ENCODE peak calls at places on chromosomes 16 and 17, in seven cellular contexts. One of them, this sample, is unnamed.

GRCh38 chr17:74386397-74386796 is 19.1 kb downstream of the GPR142 start:
- DNase-seq in mesenchymal stem cell: no peak
- DNase-seq in H9: no peak
- DNase-seq in H1: no peak
- DNase-seq in trophoblast cell: no peak
- DNase-seq in IMR-90: no peak
- DNase-seq in mesendoderm: no peak
- DNase-seq in this sample: no peak

GRCh38 chr17:2396568-2397246 is 4.2 kb downstream of the MNT start:
- DNase-seq in mesenchymal stem cell: peak
- DNase-seq in H9: peak
- DNase-seq in H1: peak
- DNase-seq in trophoblast cell: peak
- DNase-seq in IMR-90: peak
- DNase-seq in mesendoderm: peak
- DNase-seq in this sample: peak

GRCh38 chr17:57892820-57893595 is 43.2 kb upstream of the MRPS23 start:
- DNase-seq in mesenchymal stem cell: peak
- DNase-seq in H9: peak
- DNase-seq in H1: no peak
- DNase-seq in trophoblast cell: peak
- DNase-seq in IMR-90: peak
- DNase-seq in mesendoderm: peak
- DNase-seq in this sample: peak

GRCh38 chr17:81513669-81514484 is 1.3 kb upstream of the ACTG1 start:
- DNase-seq in mesenchymal stem cell: peak
- DNase-seq in H9: peak
- DNase-seq in H1: no peak
- DNase-seq in trophoblast cell: peak
- DNase-seq in IMR-90: peak
- DNase-seq in mesendoderm: peak
- DNase-seq in this sample: peak

GRCh38 chr17:42653179-42654124 is 5.6 kb upstream of the TUBG2 start:
- DNase-seq in mesenchymal stem cell: peak
- DNase-seq in H9: peak
- DNase-seq in H1: no peak
- DNase-seq in trophoblast cell: peak
- DNase-seq in IMR-90: peak
- DNase-seq in mesendoderm: peak
- DNase-seq in this sample: no peak

GRCh38 chr17:34375598-34375997 is 12.6 kb upstream of the CCL1 start:
- DNase-seq in mesenchymal stem cell: no peak
- DNase-seq in H9: peak
- DNase-seq in H1: no peak
- DNase-seq in trophoblast cell: no peak
- DNase-seq in IMR-90: no peak
- DNase-seq in mesendoderm: no peak
- DNase-seq in this sample: no peak

GRCh38 chr17:48429638-48430586 is at the start of gene SKAP1:
- DNase-seq in mesenchymal stem cell: no peak
- DNase-seq in H9: peak
- DNase-seq in H1: no peak
- DNase-seq in trophoblast cell: peak
- DNase-seq in IMR-90: no peak
- DNase-seq in mesendoderm: peak
- DNase-seq in this sample: no peak

GRCh38 chr17:76382305-76382802 is 2.1 kb upstream of the SPHK1 start:
- DNase-seq in mesenchymal stem cell: no peak
- DNase-seq in H9: peak
- DNase-seq in H1: no peak
- DNase-seq in trophoblast cell: peak
- DNase-seq in IMR-90: peak
- DNase-seq in mesendoderm: peak
- DNase-seq in this sample: peak

GRCh38 chr17:46890638-46891037 is 32.3 kb upstream of the GOSR2 start:
- DNase-seq in mesenchymal stem cell: no peak
- DNase-seq in H9: no peak
- DNase-seq in H1: no peak
- DNase-seq in trophoblast cell: no peak
- DNase-seq in IMR-90: no peak
- DNase-seq in mesendoderm: no peak
- DNase-seq in this sample: no peak

GRCh38 chr16:84810518-84811273 is 9.1 kb upstream of the CRISPLD2 start:
- DNase-seq in mesenchymal stem cell: peak
- DNase-seq in H9: no peak
- DNase-seq in H1: no peak
- DNase-seq in trophoblast cell: no peak
- DNase-seq in IMR-90: peak
- DNase-seq in mesendoderm: no peak
- DNase-seq in this sample: no peak

GRCh38 chr17:50037321-50038107 is 18.4 kb upstream of the ITGA3 start:
- DNase-seq in mesenchymal stem cell: peak
- DNase-seq in H9: no peak
- DNase-seq in H1: no peak
- DNase-seq in trophoblast cell: no peak
- DNase-seq in IMR-90: peak
- DNase-seq in mesendoderm: no peak
- DNase-seq in this sample: no peak

GRCh38 chr17:43578699-43579569 is 32.8 kb upstream of the ETV4 start:
- DNase-seq in mesenchymal stem cell: peak
- DNase-seq in H9: peak
- DNase-seq in H1: no peak
- DNase-seq in trophoblast cell: peak
- DNase-seq in IMR-90: peak
- DNase-seq in mesendoderm: no peak
- DNase-seq in this sample: no peak

GRCh38 chr17:48717367-48718161 is 4.8 kb downstream of the PRAC1 start:
- DNase-seq in mesenchymal stem cell: peak
- DNase-seq in H9: peak
- DNase-seq in H1: no peak
- DNase-seq in trophoblast cell: no peak
- DNase-seq in IMR-90: no peak
- DNase-seq in mesendoderm: no peak
- DNase-seq in this sample: no peak

GRCh38 chr16:79844603-79845002 is 244.1 kb upstream of the MAF start:
- DNase-seq in mesenchymal stem cell: no peak
- DNase-seq in H9: no peak
- DNase-seq in H1: no peak
- DNase-seq in trophoblast cell: no peak
- DNase-seq in IMR-90: no peak
- DNase-seq in mesendoderm: no peak
- DNase-seq in this sample: no peak

GRCh38 chr16:24879684-24880083 is 33.9 kb downstream of the SLC5A11 start:
- DNase-seq in mesenchymal stem cell: no peak
- DNase-seq in H9: no peak
- DNase-seq in H1: no peak
- DNase-seq in trophoblast cell: no peak
- DNase-seq in IMR-90: no peak
- DNase-seq in mesendoderm: no peak
- DNase-seq in this sample: no peak

GRCh38 chr16:24887472-24887871 is 41.7 kb downstream of the SLC5A11 start:
- DNase-seq in mesenchymal stem cell: no peak
- DNase-seq in H9: no peak
- DNase-seq in H1: no peak
- DNase-seq in trophoblast cell: no peak
- DNase-seq in IMR-90: no peak
- DNase-seq in mesendoderm: no peak
- DNase-seq in this sample: no peak

GRCh38 chr16:24883714-24884151 is 38.0 kb downstream of the SLC5A11 start:
- DNase-seq in mesenchymal stem cell: no peak
- DNase-seq in H9: peak
- DNase-seq in H1: no peak
- DNase-seq in trophoblast cell: peak
- DNase-seq in IMR-90: no peak
- DNase-seq in mesendoderm: peak
- DNase-seq in this sample: no peak
- H3K18ac ChIP-seq in mesenchymal stem cell: no peak
- H3K18ac ChIP-seq in H9: no peak
- H3K18ac ChIP-seq in H1: no peak
- H3K18ac ChIP-seq in trophoblast cell: no peak
- H3K18ac ChIP-seq in IMR-90: no peak
- H3K18ac ChIP-seq in mesendoderm: no peak
- H3K18ac ChIP-seq in this sample: no peak

DNA sequence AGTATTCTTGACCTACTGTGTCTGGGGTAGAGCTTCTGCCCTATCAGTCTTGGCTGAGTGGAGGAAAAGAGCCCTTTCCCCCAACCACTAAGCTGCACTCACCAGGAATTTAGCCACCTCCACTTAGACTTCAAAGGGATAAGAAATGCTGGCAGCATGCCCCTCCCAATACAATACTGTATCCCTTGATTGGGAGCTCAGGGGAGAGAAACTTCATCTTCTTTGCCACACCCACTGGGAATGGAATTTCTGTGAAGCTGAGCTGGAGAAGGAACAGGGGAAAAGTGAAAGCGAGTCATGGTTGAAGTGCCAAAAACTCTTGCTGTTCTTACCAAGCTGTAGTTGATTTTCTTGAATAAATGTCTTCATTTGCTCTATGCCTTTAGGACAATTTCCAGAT is 68.8 kb downstream of the CEP112 start:
- DNase-seq in mesenchymal stem cell: peak
- DNase-seq in H9: peak
- DNase-seq in H1: no peak
- DNase-seq in trophoblast cell: no peak
- DNase-seq in IMR-90: peak
- DNase-seq in mesendoderm: peak
- DNase-seq in this sample: no peak
- H2AK5ac ChIP-seq in mesenchymal stem cell: no peak
- H2AK5ac ChIP-seq in H9: no peak
- H2AK5ac ChIP-seq in H1: no peak
- H2AK5ac ChIP-seq in trophoblast cell: no peak
- H2AK5ac ChIP-seq in IMR-90: no peak
- H2AK5ac ChIP-seq in mesendoderm: no peak
- H2AK5ac ChIP-seq in this sample: no peak

DNA sequence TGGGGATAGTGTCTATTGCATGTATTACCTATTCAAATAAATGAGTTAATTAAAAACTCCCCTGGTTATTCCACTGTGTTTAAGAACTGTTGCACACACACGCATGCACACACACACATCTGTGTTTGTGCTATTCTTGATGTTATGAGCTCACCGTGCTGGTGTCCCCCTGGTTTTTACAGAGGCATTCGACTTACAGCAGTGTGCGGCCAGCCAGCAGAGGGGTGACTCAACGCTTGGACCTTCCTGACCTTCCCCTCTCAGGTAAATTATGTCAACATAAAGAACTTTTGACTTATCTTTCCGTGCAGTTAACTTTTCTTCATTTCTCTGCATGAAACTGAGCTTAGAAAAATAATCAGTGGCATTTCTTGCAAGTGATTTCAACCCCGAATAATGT is 214.0 kb downstream of the LGALS9B start:
- DNase-seq in mesenchymal stem cell: no peak
- DNase-seq in H9: no peak
- DNase-seq in H1: no peak
- DNase-seq in trophoblast cell: no peak
- DNase-seq in IMR-90: peak
- DNase-seq in mesendoderm: no peak
- DNase-seq in this sample: no peak
- H3K4me2 ChIP-seq in mesenchymal stem cell: no peak
- H3K4me2 ChIP-seq in H9: no peak
- H3K4me2 ChIP-seq in H1: no peak
- H3K4me2 ChIP-seq in trophoblast cell: no peak
- H3K4me2 ChIP-seq in IMR-90: no peak
- H3K4me2 ChIP-seq in mesendoderm: no peak
- H3K4me2 ChIP-seq in this sample: no peak

GRCh38 chr17:55155867-55156560 is 108.7 kb upstream of the HLF start:
- DNase-seq in mesenchymal stem cell: no peak
- DNase-seq in H9: no peak
- DNase-seq in H1: no peak
- DNase-seq in trophoblast cell: no peak
- DNase-seq in IMR-90: no peak
- DNase-seq in mesendoderm: no peak
- DNase-seq in this sample: no peak

GRCh38 chr17:55154101-55154500 is 110.7 kb upstream of the HLF start:
- DNase-seq in mesenchymal stem cell: no peak
- DNase-seq in H9: no peak
- DNase-seq in H1: no peak
- DNase-seq in trophoblast cell: no peak
- DNase-seq in IMR-90: no peak
- DNase-seq in mesendoderm: peak
- DNase-seq in this sample: no peak

GRCh38 chr17:55158439-55158838 is 106.3 kb upstream of the HLF start:
- DNase-seq in mesenchymal stem cell: no peak
- DNase-seq in H9: no peak
- DNase-seq in H1: no peak
- DNase-seq in trophoblast cell: peak
- DNase-seq in IMR-90: no peak
- DNase-seq in mesendoderm: no peak
- DNase-seq in this sample: no peak

GRCh38 chr17:55159251-55159650 is 105.5 kb upstream of the HLF start:
- DNase-seq in mesenchymal stem cell: no peak
- DNase-seq in H9: no peak
- DNase-seq in H1: no peak
- DNase-seq in trophoblast cell: peak
- DNase-seq in IMR-90: peak
- DNase-seq in mesendoderm: no peak
- DNase-seq in this sample: no peak

DNA sequence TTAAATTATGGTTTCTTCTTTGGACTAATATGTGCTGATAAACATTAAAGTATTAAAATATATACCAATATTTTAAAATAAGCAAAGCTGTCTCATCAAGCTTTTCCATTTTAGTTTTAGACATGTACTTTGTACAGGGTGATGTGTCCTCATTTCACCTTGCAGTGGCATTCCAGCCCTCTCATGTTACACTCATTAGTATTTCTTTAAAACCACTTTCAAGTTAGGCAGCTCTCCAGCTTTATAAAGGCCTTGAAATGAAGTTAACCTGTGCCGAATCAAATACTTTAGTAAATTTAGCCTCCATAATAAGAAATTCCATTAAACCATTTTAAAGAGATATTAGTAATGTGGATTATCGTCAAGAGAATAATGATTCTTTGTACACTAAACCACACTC is 107.6 kb upstream of the HLF start:
- DNase-seq in mesenchymal stem cell: peak
- DNase-seq in H9: no peak
- DNase-seq in H1: no peak
- DNase-seq in trophoblast cell: peak
- DNase-seq in IMR-90: peak
- DNase-seq in mesendoderm: no peak
- DNase-seq in this sample: no peak
- H3K18ac ChIP-seq in mesenchymal stem cell: no peak
- H3K18ac ChIP-seq in H9: no peak
- H3K18ac ChIP-seq in H1: no peak
- H3K18ac ChIP-seq in trophoblast cell: no peak
- H3K18ac ChIP-seq in IMR-90: no peak
- H3K18ac ChIP-seq in mesendoderm: no peak
- H3K18ac ChIP-seq in this sample: no peak

DNA sequence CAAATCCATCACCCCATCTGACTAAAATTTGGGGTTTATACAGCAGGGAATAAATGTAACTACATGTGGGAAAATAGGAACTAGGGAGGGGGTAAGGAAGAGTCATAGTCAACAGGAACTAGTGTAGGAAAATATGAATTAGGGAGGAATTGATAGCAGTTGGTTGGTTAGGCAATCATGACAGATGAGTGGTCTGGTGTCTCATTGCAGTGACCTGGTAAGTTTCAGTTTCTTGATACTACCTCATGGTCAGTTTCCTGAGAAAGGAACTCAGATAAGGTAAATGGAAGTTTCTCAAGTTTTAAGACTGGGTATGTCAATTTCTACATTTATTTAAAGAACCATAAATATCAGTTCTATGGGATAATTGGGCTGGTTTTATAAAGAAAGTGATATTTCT is 442.3 kb downstream of the NPIPA7 start:
- DNase-seq in mesenchymal stem cell: no peak
- DNase-seq in H9: no peak
- DNase-seq in H1: no peak
- DNase-seq in trophoblast cell: no peak
- DNase-seq in IMR-90: no peak
- DNase-seq in mesendoderm: no peak
- DNase-seq in this sample: no peak
- H2AK5ac ChIP-seq in mesenchymal stem cell: no peak
- H2AK5ac ChIP-seq in H9: no peak
- H2AK5ac ChIP-seq in H1: no peak
- H2AK5ac ChIP-seq in trophoblast cell: no peak
- H2AK5ac ChIP-seq in IMR-90: no peak
- H2AK5ac ChIP-seq in mesendoderm: no peak
- H2AK5ac ChIP-seq in this sample: no peak